ENCODE peak calls at places on chromosome 22, in five cellular contexts. One of them, this sample, is unnamed.

GRCh38 chr22:20625270-20625669 is 117.9 kb downstream of the MED15 start:
- DNase-seq in PC-3: no peak
- DNase-seq in choroid plexus epithelial cell: no peak
- DNase-seq in AG09309: no peak
- DNase-seq in right lobe of liver: no peak
- DNase-seq in this sample: no peak

GRCh38 chr22:46737976-46738641 is at the start of gene CERK:
- DNase-seq in PC-3: peak; percentile 35
- DNase-seq in choroid plexus epithelial cell: peak; percentile 69
- DNase-seq in AG09309: no peak
- DNase-seq in right lobe of liver: peak; percentile 86
- DNase-seq in this sample: no peak

GRCh38 chr22:22663861-22664800 is 19.7 kb downstream of the GGTLC2 start:
- DNase-seq in PC-3: peak; percentile 5
- DNase-seq in choroid plexus epithelial cell: peak; percentile 10
- DNase-seq in AG09309: no peak
- DNase-seq in right lobe of liver: no peak
- DNase-seq in this sample: no peak

GRCh38 chr22:23889620-23890019 is 4.6 kb upstream of the MIF start:
- DNase-seq in PC-3: no peak
- DNase-seq in choroid plexus epithelial cell: no peak
- DNase-seq in AG09309: no peak
- DNase-seq in right lobe of liver: no peak
- DNase-seq in this sample: no peak

GRCh38 chr22:22058649-22059475 is 76.3 kb upstream of the TOP3B start:
- DNase-seq in PC-3: no peak
- DNase-seq in choroid plexus epithelial cell: no peak
- DNase-seq in AG09309: no peak
- DNase-seq in right lobe of liver: no peak
- DNase-seq in this sample: no peak

GRCh38 chr22:27129266-27129665 is 471.9 kb downstream of the MIAT start:
- DNase-seq in PC-3: peak; percentile 53
- DNase-seq in choroid plexus epithelial cell: peak; percentile 83
- DNase-seq in AG09309: no peak
- DNase-seq in right lobe of liver: no peak
- DNase-seq in this sample: no peak

GRCh38 chr22:28229566-28230483 is 310.8 kb upstream of the PITPNB start:
- DNase-seq in PC-3: no peak
- DNase-seq in choroid plexus epithelial cell: peak; percentile 70
- DNase-seq in AG09309: no peak
- DNase-seq in right lobe of liver: no peak
- DNase-seq in this sample: no peak

GRCh38 chr22:20117656-20118571 is 888 bp upstream of the TRMT2A start:
- DNase-seq in PC-3: no peak
- DNase-seq in choroid plexus epithelial cell: peak; percentile 34
- DNase-seq in AG09309: no peak
- DNase-seq in right lobe of liver: peak; percentile 53
- DNase-seq in this sample: no peak

GRCh38 chr22:23231471-23232093 is 51.3 kb downstream of the BCR start:
- DNase-seq in PC-3: no peak
- DNase-seq in choroid plexus epithelial cell: no peak
- DNase-seq in AG09309: no peak
- DNase-seq in right lobe of liver: no peak
- DNase-seq in this sample: no peak

GRCh38 chr22:30459206-30460052 is 12.4 kb downstream of the SEC14L3 start:
- DNase-seq in PC-3: peak; percentile 17
- DNase-seq in choroid plexus epithelial cell: peak; percentile 39
- DNase-seq in AG09309: no peak
- DNase-seq in right lobe of liver: no peak
- DNase-seq in this sample: no peak

GRCh38 chr22:42676059-42676607 is 26.9 kb upstream of the CYB5R3 start:
- DNase-seq in PC-3: no peak
- DNase-seq in choroid plexus epithelial cell: no peak
- DNase-seq in AG09309: no peak
- DNase-seq in right lobe of liver: no peak
- DNase-seq in this sample: no peak
- TF ChIP-seq CTCF in PC-3: no peak
- TF ChIP-seq CTCF in choroid plexus epithelial cell: no peak
- TF ChIP-seq CTCF in AG09309: no peak
- TF ChIP-seq CTCF in right lobe of liver: no peak
- TF ChIP-seq CTCF in this sample: no peak

DNA sequence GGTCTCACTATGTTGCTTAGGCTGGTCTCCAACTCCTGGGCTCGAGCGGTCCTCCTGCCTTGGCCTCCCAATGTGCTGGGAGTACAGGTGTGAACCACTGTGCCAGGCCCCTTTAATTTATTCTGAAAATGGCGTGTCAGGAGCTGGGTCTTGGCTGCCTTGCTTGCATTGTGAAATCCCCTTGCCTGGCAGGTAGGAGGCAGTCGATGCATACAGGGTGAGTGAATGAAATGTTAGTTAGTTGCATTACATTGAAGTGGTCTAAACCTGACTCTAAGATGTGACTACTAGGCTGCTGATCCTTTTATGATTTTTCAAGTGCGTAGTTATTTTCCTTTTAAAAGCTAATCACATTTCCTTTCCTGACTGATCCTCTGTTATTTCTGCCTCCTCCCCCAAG is 42.9 kb downstream of the PARVB start:
- DNase-seq in PC-3: no peak
- DNase-seq in choroid plexus epithelial cell: peak; percentile 15
- DNase-seq in AG09309: no peak
- DNase-seq in right lobe of liver: no peak
- DNase-seq in this sample: no peak
- TF ChIP-seq CTCF in PC-3: no peak
- TF ChIP-seq CTCF in choroid plexus epithelial cell: peak; percentile 23
- TF ChIP-seq CTCF in AG09309: no peak
- TF ChIP-seq CTCF in right lobe of liver: no peak
- TF ChIP-seq CTCF in this sample: no peak

DNA sequence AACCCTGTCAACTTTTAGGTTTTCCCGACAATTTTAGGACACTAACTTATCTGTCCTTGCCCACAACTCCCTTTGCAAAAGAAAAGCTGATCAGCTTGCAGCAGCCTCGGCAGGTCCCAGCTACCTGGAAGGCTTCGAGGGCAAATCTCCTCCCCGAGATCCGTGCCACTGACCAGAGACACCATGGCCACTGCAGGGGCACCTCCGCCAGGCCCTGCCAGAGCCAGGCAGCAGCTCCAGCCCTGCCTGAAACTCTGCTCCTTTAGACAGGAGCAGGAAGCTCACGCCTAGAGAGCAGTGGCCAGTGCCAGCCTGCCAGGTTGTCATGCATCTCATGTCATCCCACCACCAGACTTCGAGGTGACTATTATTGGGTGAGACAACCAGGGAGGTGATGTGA is 21.1 kb downstream of the KCNJ4 start:
- DNase-seq in PC-3: no peak
- DNase-seq in choroid plexus epithelial cell: no peak
- DNase-seq in AG09309: no peak
- DNase-seq in right lobe of liver: no peak
- DNase-seq in this sample: no peak
- TF ChIP-seq CTCF in PC-3: no peak
- TF ChIP-seq CTCF in choroid plexus epithelial cell: no peak
- TF ChIP-seq CTCF in AG09309: no peak
- TF ChIP-seq CTCF in right lobe of liver: no peak
- TF ChIP-seq CTCF in this sample: no peak

GRCh38 chr22:43136801-43137200 is 6.4 kb downstream of the MCAT start:
- DNase-seq in PC-3: no peak
- DNase-seq in choroid plexus epithelial cell: no peak
- DNase-seq in AG09309: no peak
- DNase-seq in right lobe of liver: no peak
- DNase-seq in this sample: no peak

GRCh38 chr22:43133401-43133800 is 9.8 kb downstream of the MCAT start:
- DNase-seq in PC-3: no peak
- DNase-seq in choroid plexus epithelial cell: no peak
- DNase-seq in AG09309: no peak
- DNase-seq in right lobe of liver: no peak
- DNase-seq in this sample: no peak

GRCh38 chr22:43135565-43135964 is 7.6 kb downstream of the MCAT start:
- DNase-seq in PC-3: no peak
- DNase-seq in choroid plexus epithelial cell: no peak
- DNase-seq in AG09309: no peak
- DNase-seq in right lobe of liver: no peak
- DNase-seq in this sample: no peak

GRCh38 chr22:43136255-43136654 is 6.9 kb downstream of the MCAT start:
- DNase-seq in PC-3: peak; percentile 14
- DNase-seq in choroid plexus epithelial cell: peak; percentile 59
- DNase-seq in AG09309: no peak
- DNase-seq in right lobe of liver: peak; percentile 50
- DNase-seq in this sample: no peak

GRCh38 chr22:43134553-43134952 is 8.6 kb downstream of the MCAT start:
- DNase-seq in PC-3: no peak
- DNase-seq in choroid plexus epithelial cell: no peak
- DNase-seq in AG09309: no peak
- DNase-seq in right lobe of liver: no peak
- DNase-seq in this sample: no peak
- TF ChIP-seq CTCF in PC-3: no peak
- TF ChIP-seq CTCF in choroid plexus epithelial cell: no peak
- TF ChIP-seq CTCF in AG09309: no peak
- TF ChIP-seq CTCF in right lobe of liver: no peak
- TF ChIP-seq CTCF in this sample: no peak

GRCh38 chr22:19115628-19116027 is 6.6 kb downstream of the DGCR2 start:
- DNase-seq in PC-3: no peak
- DNase-seq in choroid plexus epithelial cell: peak; percentile 17
- DNase-seq in AG09309: no peak
- DNase-seq in right lobe of liver: no peak
- DNase-seq in this sample: no peak
- TF ChIP-seq CTCF in PC-3: peak; percentile 35
- TF ChIP-seq CTCF in choroid plexus epithelial cell: peak; percentile 53
- TF ChIP-seq CTCF in AG09309: no peak
- TF ChIP-seq CTCF in right lobe of liver: no peak
- TF ChIP-seq CTCF in this sample: no peak

DNA sequence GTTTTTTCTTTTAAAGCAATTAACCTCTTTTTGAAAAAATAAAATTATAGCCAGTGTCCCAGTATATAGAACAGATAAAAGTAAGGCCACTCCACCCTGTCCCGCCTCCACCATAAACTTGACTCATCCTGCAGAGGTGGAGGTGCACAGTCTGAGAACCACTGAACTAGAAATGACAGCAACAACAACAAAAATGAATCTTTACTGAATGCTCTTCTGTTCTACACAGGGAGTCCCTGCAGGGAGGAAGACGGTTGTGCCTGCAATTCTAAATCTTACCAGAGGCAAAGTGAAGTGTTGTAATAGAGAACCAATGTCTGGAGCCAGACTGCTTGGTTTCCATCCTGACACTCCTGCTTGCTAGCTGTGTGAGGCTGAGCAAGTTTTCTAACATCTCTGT is 162.3 kb downstream of the FBXO7 start:
- DNase-seq in PC-3: no peak
- DNase-seq in choroid plexus epithelial cell: peak; percentile 48
- DNase-seq in AG09309: no peak
- DNase-seq in right lobe of liver: no peak
- DNase-seq in this sample: no peak
- TF ChIP-seq CTCF in PC-3: no peak
- TF ChIP-seq CTCF in choroid plexus epithelial cell: peak; percentile 38
- TF ChIP-seq CTCF in AG09309: no peak
- TF ChIP-seq CTCF in right lobe of liver: no peak
- TF ChIP-seq CTCF in this sample: no peak

DNA sequence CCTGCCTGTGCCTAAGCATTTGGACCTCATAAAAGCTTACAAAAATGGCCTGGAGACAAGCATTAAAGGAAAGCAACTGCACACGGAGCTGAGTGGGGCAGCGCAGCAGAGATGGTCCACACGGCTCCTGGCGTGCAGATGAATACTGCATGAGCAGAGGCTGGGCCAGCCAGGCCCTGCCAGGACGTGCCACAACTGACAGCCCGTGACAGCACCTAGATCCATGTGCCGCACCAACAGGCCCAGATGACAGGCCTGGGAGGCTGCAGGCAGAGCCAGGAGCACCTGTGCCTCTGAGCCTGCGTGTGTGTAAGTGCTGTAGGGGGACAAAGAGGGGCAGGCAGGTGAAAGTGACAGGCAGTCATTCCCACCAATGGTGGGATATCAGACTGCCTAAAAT is 33.4 kb downstream of the MICAL3 start:
- DNase-seq in PC-3: no peak
- DNase-seq in choroid plexus epithelial cell: no peak
- DNase-seq in AG09309: no peak
- DNase-seq in right lobe of liver: no peak
- DNase-seq in this sample: no peak
- TF ChIP-seq CTCF in PC-3: no peak
- TF ChIP-seq CTCF in choroid plexus epithelial cell: no peak
- TF ChIP-seq CTCF in AG09309: no peak
- TF ChIP-seq CTCF in right lobe of liver: no peak
- TF ChIP-seq CTCF in this sample: no peak

DNA sequence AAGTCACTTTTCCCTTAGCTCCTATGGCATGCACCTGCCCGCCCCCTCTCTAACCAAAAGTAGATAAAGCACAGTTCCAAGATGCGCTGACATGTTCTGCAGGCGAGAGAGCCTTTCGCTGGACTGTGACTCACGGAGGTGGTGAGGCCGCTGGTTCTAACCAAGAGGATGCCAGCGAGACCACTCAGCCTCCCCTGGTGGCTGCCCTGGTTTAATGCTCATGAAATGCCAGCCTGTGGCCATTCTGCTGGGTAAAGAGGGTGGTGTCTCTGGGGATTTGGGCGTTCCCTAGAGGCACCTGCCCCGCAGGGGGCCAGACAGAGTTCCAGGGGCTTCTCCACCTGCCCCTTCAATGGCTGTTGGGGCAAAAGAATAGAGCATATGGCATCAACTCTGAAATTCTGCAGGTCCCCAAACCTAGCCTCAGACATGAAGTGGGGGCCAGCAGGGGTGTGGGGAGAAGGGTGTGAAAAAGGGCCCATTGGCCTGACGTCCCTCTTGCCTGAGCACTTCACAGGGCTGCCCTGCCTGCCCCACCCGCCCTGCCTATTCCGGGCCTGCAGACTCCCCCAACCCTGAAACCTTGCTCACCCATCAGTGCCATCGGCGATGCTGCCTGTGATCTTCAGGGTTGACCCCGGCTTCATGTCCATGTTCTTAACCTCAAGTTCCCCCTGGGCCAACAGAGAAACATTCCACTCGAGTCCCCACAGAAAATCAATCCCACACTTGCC is 8.5 kb downstream of the LGALS2 start:
- DNase-seq in PC-3: peak; percentile 49
- DNase-seq in choroid plexus epithelial cell: no peak
- DNase-seq in AG09309: no peak
- DNase-seq in right lobe of liver: no peak
- DNase-seq in this sample: no peak
- TF ChIP-seq CTCF in PC-3: peak; percentile 41
- TF ChIP-seq CTCF in choroid plexus epithelial cell: peak; percentile 30
- TF ChIP-seq CTCF in AG09309: peak; percentile 13
- TF ChIP-seq CTCF in right lobe of liver: no peak
- TF ChIP-seq CTCF in this sample: no peak

This sample was measured in AG09319.